ENCODE peak calls at places on chromosomes 1 and 21, in four cellular contexts. H is K562, I is GM23338, S is H1. B is an unnamed sample.

GRCh38 chr1:189939967-189940366 is 537.7 kb downstream of the BRINP3 start:
- DNase-seq in S (no peak), I (no peak), H (no peak), B (no peak)

GRCh38 chr1:224433041-224433670 is 1.4 kb downstream of the WDR26 start:
- DNase-seq in S (no peak), I (peak; percentile 30), H (peak; percentile 39), B (no peak)

GRCh38 chr1:63501256-63501655 is 21.8 kb downstream of the ITGB3BP start:
- DNase-seq in H (no peak), S (no peak), I (no peak), B (no peak)

GRCh38 chr1:224292419-224292818 is 37.6 kb downstream of the NVL start:
- DNase-seq in S (no peak), I (no peak), H (no peak), B (no peak)

GRCh38 chr1:44260792-44261474 is 47.7 kb downstream of the DMAP1 start:
- DNase-seq in I (no peak), H (peak; percentile 34), S (no peak), B (no peak)

GRCh38 chr1:160625725-160626498 is 20.9 kb downstream of the SLAMF1 start:
- DNase-seq in H (peak; percentile 28), S (no peak), I (no peak), B (no peak)

GRCh38 chr1:67537647-67538018 is 107.4 kb upstream of the SERBP1 start:
- DNase-seq in H (no peak), I (no peak), S (no peak), B (no peak)

GRCh38 chr1:154747380-154747779 is 122.7 kb downstream of the KCNN3 start:
- DNase-seq in H (no peak), S (no peak), I (no peak), B (no peak)

GRCh38 chr1:221487781-221488520 is 253.9 kb downstream of the DUSP10 start:
- DNase-seq in I (no peak), H (no peak), S (no peak), B (no peak)

GRCh38 chr1:52002038-52002917 is 11.8 kb upstream of the RAB3B start:
- DNase-seq in I (peak; percentile 98), S (no peak), H (peak; percentile 89), B (peak; percentile 84)

DNA sequence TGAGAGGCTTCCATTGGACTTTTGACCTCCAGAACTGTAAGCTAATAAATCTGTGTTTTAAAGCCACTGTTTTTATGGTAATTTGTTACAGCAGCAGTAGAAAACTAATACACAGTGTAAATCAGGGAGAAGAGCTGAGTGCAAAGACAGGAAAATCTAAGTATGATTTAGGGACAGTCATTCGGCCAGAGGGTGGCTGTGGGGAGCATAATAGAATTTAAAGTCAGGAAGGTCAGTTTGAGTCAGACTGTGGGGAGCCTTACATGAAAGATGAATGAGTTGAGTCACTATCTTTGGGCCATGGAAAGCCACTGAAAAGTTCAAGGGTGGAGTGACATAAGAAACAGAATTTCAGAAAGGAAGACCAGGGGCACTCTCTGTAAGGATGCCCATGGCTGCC is 52.4 kb upstream of the SSX2IP start:
- DNase-seq in I (no peak), H (no peak), S (no peak), B (no peak)
- TF ChIP-seq CREB1 in I (no peak), H (no peak), S (no peak), B (no peak)

GRCh38 chr1:41369531-41369930 is 8.3 kb downstream of the FOXO6 start:
- DNase-seq in I (no peak), S (no peak), H (no peak), B (no peak)
- H3K4me1 ChIP-seq in I (peaks cover 59% of the 10 kb centered on the region), S (peaks cover 43% of the 10 kb centered on the region), H (peaks cover 28% of the 10 kb centered on the region), B (peaks cover 25% of the 10 kb centered on the region)

DNA sequence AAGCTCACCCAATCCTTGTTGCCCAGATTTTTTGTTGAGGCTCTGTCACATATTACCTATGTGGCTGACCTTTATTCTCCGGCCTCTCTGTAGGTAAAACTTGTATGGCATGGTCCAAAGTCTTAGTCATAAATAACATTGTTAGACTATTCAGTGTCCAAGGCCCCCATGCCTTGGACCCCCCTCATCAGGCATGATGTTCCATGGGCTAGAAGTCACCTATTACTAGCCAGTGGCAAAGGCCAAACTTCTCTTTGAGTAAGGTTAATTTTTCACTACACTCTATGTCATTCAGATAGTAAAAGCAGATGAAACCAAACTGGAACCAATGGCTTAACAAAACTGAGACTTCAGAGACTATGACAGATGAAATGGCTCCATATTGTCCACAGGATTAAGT is 175.9 kb downstream of the GPR52 start:
- DNase-seq in I (no peak), H (no peak), S (no peak), B (peak; percentile 18)
- TF ChIP-seq CREB1 in I (no peak), H (no peak), S (no peak), B (no peak)

GRCh38 chr21:38314534-38314933 is 57.7 kb downstream of the KCNJ15 start:
- DNase-seq in I (no peak), H (no peak), S (no peak), B (no peak)
- H3K4me1 ChIP-seq in I (no peaks in the 10 kb centered on the region), H (no peaks in the 10 kb centered on the region), S (no peaks in the 10 kb centered on the region), B (no peaks in the 10 kb centered on the region)

GRCh38 chr1:86530211-86530610 is 16.7 kb upstream of the CLCA4 start:
- DNase-seq in S (no peak), I (no peak), H (no peak), B (no peak)

GRCh38 chr1:86523670-86524354 is 23.1 kb upstream of the CLCA4 start:
- DNase-seq in H (no peak), S (no peak), I (no peak), B (no peak)

GRCh38 chr1:86522230-86522629 is 24.6 kb upstream of the CLCA4 start:
- DNase-seq in I (no peak), H (no peak), S (no peak), B (no peak)

GRCh38 chr1:86521522-86521891 is 25.4 kb upstream of the CLCA4 start:
- DNase-seq in H (no peak), S (no peak), I (no peak), B (no peak)

DNA sequence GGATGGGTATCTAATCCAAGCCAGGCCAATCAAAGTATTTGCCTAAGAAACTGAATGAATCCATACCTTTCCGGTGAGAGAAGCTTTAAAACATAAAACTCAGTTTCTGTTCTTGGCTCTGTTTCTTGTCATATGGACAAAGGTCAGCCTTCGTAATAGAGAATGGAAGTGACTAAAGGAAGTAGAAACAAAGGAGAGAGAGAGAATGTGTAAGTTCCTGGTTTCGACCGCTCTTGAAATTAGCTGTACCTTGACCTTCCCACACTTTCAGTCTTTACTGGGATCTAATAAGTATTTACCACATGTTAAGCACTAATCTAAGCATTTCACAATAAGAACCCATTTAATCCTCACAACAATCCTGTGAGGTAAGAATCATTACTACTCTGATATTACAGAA is 19.6 kb upstream of the CLCA4 start:
- DNase-seq in I (no peak), S (no peak), H (no peak), B (no peak)
- TF ChIP-seq CREB1 in I (no peak), S (no peak), H (no peak), B (no peak)

GRCh38 chr1:232805269-232806070 is at the start of gene MAP10:
- DNase-seq in S (peak; percentile 60), H (peak; percentile 76), I (peak; percentile 97), B (no peak)
- H3K4me1 ChIP-seq in S (peaks cover 3% of the 10 kb centered on the region), H (peaks cover 10% of the 10 kb centered on the region), I (peaks cover 10% of the 10 kb centered on the region), B (peaks cover 9% of the 10 kb centered on the region)